ENCODE peak calls at places on chromosome 4, in four cellular contexts. M, I, W and P are unnamed samples.

GRCh38 chr4:113086172-113086695 is 36.8 kb downstream of the ANK2 start:
- DNase-seq in W (no peak), I (no peak), M (no peak), P (no peak)

GRCh38 chr4:12723849-12724447 is 760.2 kb downstream of the RAB28 start:
- DNase-seq in I (peak), M (peak), W (no peak), P (no peak)

GRCh38 chr4:174358823-174359222 is 75.1 kb downstream of the CEP44 start:
- DNase-seq in I (no peak), W (no peak), M (no peak), P (peak)

GRCh38 chr4:42519803-42520417 is 122.6 kb downstream of the SHISA3 start:
- DNase-seq in W (peak), M (peak), I (no peak), P (peak)

GRCh38 chr4:147054241-147054902 is 108.7 kb upstream of the TTC29 start:
- DNase-seq in I (no peak), W (no peak), M (no peak), P (no peak)

GRCh38 chr4:64497526-64497925 is 88.3 kb upstream of the TECRL start:
- DNase-seq in M (no peak), W (no peak), I (no peak), P (no peak)

GRCh38 chr4:52076731-52077130 is 25.6 kb downstream of the SPATA18 start:
- DNase-seq in I (peak), W (peak), M (peak), P (no peak)

GRCh38 chr4:88765729-88766128 is 68.1 kb upstream of the NAP1L5 start:
- DNase-seq in M (peak), I (no peak), W (no peak), P (peak)

GRCh38 chr4:165382640-165383039 is 3.8 kb downstream of the CPE start:
- DNase-seq in I (no peak), W (no peak), M (no peak), P (no peak)

GRCh38 chr4:112234952-112235609 is 3.5 kb downstream of the AP1AR start:
- DNase-seq in W (no peak), I (peak), M (peak), P (peak)

GRCh38 chr4:115453416-115453815 is 340.0 kb upstream of the NDST4 start:
- DNase-seq in W (no peak), M (no peak), I (no peak), P (no peak)

GRCh38 chr4:163654621-163655020 is 160.1 kb downstream of the TMA16 start:
- DNase-seq in W (no peak), M (no peak), I (no peak), P (no peak)

GRCh38 chr4:31139767-31140166 is 419.6 kb downstream of the PCDH7 start:
- DNase-seq in M (no peak), I (no peak), W (no peak), P (no peak)

GRCh38 chr4:121951570-121952110 is at the start of gene TRPC3:
- DNase-seq in I (peak), M (peak), W (peak), P (peak)

GRCh38 chr4:57581200-57581599 is 471.0 kb upstream of the IGFBP7 start:
- DNase-seq in M (no peak), W (no peak), I (no peak), P (no peak)

GRCh38 chr4:102007959-102008425 is 217.5 kb downstream of the BANK1 start:
- DNase-seq in W (no peak), I (no peak), M (no peak), P (no peak)

GRCh38 chr4:1584498-1584897 is 99.6 kb downstream of the FAM53A start:
- DNase-seq in W (no peak), M (no peak), I (no peak), P (no peak)

GRCh38 chr4:156558365-156559025 is 413.1 kb downstream of the PDGFC start:
- DNase-seq in M (no peak), I (no peak), W (no peak), P (peak)

GRCh38 chr4:37383579-37384229 is 139.2 kb downstream of the NWD2 start:
- DNase-seq in M (peak), I (peak), W (peak), P (peak)

GRCh38 chr4:14520171-14520570 is 482.1 kb upstream of the CPEB2 start:
- DNase-seq in W (no peak), M (peak), I (no peak), P (no peak)

GRCh38 chr4:157978680-157979361 is 194.0 kb downstream of the GASK1B start:
- DNase-seq in M (peak), W (peak), I (peak), P (peak)

GRCh38 chr4:139401368-139401767 is 52.6 kb upstream of the RAB33B start:
- DNase-seq in I (no peak), W (no peak), M (no peak), P (no peak)

GRCh38 chr4:6808259-6808658 is 25.7 kb downstream of the KIAA0232 start:
- DNase-seq in W (no peak), I (no peak), M (no peak), P (no peak)

GRCh38 chr4:97828646-97829045 is 314.6 kb downstream of the STPG2 start:
- DNase-seq in M (no peak), W (no peak), I (no peak), P (no peak)
- H3K27ac ChIP-seq in M (no peak), W (no peak), I (no peak), P (no peak)

GRCh38 chr4:80925293-80925692 is 105.2 kb upstream of the BMP3 start:
- DNase-seq in I (no peak), M (no peak), W (no peak), P (no peak)
- H3K56ac ChIP-seq in I (no peak), M (no peak), W (no peak), P (no peak)

DNA sequence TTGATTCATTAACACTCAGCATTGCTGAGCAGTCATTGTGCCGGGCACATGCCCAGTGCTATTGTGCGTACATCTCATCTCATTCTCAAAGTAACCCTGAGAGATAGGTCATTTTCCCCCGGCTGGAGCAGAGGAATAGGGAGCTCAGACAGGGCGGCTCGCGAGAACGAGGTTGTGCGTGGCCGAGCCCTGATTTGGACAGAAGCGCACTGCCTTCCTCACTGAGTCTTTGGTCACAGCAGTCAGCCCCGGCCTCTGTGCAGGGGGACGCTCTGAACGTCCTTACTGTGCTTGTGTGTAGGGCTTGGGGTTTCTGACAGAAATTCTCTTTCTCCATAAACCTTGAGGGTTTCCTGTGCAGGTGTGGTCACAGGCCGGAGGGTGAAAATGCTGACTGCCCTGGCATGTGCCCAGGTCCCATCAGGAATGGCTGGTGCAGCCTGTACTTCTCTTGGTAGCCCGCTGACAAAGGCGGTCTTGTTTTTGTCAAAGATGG is 39.5 kb downstream of the NOP14 start:
- DNase-seq in W (no peak), M (no peak), I (no peak), P (no peak)
- H3K27ac ChIP-seq in W (peak), M (no peak), I (no peak), P (no peak)

DNA sequence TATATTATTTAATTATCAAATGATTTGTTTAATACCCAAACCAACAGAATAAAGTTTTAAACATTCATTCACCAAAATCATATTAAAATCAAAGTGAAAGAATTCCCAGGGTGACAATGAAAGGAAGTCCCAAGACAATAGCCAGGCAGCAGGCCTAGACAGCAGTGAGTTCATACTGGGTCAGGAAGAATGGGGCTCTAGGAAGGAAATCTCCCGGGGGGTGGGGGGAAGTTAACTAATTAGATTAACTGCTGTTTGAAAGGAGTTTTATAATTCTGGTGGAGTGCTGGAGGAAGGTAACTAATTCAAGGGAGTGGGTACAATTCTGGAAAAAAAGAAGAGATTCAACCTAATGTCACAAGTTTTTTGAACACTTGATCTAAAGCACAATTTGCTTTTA is 104.1 kb downstream of the ZAR1 start:
- DNase-seq in M (peak), W (no peak), I (no peak), P (no peak)
- H3K56ac ChIP-seq in M (no peak), W (no peak), I (no peak), P (no peak)

DNA sequence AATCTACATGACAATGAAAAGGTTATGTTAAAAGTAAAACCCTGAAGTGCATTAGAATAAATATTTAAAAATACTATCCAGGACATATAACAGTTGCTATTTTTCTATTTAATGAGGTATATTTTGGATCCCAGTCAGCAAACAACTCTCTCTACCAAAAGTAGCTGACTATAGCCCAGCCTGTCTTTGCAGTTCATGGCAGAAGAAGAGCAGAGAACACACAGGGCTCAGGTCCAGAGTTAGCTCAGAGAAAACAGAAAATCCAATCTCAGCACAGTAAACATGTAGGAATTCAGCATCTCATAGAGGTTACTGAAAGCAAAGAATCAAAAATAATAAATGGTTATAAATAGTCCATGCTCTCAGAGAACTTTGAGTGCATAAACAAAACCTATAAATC is 88.0 kb downstream of the PACRGL start:
- DNase-seq in W (no peak), M (no peak), I (no peak), P (no peak)
- H3K27ac ChIP-seq in W (no peak), M (no peak), I (no peak), P (no peak)

DNA sequence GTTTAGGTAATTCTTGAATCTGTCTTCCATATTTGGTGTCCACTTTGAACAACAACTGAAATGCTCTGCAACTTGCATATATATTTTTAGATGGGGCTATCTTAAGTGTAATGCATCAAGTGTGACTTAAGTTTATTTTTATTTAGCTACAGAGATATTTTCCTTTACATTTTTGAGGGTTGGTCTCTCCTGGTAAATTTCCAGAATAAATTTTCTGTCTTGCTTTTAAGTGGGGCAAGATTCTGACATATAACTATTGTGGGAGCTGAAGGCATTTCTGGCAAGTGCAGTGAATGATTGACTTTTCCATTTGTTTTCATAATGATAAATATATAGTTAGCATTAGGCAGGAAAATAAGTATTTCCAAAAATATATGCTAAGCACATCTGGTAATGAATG is 18.8 kb downstream of the UNC5C start:
- DNase-seq in M (no peak), W (no peak), I (no peak), P (no peak)
- H3K56ac ChIP-seq in M (no peak), W (no peak), I (no peak), P (no peak)

DNA sequence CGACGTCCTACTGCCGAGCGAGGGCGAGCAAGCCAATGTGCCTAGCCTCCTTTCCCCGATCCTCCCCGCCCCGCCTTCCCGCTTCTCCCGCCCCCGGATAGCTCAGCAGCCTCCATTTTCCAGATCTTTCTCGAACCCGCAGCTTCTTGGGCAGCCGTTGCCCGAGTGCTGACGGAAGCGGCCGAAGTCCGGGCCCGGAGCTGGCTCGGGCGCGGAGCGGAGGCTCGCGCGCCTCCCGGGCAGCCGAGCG is 172 bp upstream of the HSPA4L start:
- DNase-seq in I (peak), M (peak), W (peak), P (peak)
- H3K27ac ChIP-seq in I (no peak), M (no peak), W (no peak), P (peak)

GRCh38 chr4:75634281-75634680 is 4.0 kb upstream of the CDKL2 start:
- DNase-seq in I (no peak), M (no peak), W (no peak), P (no peak)
- H3K56ac ChIP-seq in I (no peak), M (no peak), W (no peak), P (no peak)

DNA sequence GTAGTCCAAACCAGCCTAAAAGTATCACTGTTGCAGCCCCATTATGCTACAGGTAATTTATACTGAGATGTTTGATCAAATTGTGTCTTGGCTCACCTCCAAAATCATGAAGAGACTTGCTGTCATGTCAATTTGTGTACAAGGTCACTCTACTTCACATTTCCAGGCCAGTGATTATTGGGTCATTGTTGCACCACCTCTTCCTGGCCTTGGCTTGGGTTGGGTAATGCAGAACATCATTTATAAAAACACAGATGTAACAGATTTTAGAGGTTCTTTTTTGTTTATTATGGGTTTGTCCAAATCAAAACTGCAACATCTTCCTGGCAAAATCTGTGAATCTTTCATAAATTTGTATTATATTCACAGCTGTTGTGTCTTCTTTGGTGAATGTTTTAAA is 459.5 kb downstream of the ANKRD50 start:
- DNase-seq in I (no peak), W (no peak), M (no peak), P (no peak)
- H3K27ac ChIP-seq in I (no peak), W (no peak), M (no peak), P (no peak)